ENCODE peak calls at places on chromosomes 2 and 18, in six cellular contexts. U, X, R, W, F and T are unnamed samples.

GRCh38 chr2:100895934-100896685 is 76.2 kb downstream of the NPAS2 start:
- DNase-seq in X (no peak), W (no peak), R (no peak), F (no peak), U (no peak), T (no peak)

GRCh38 chr2:29317077-29317517 is 201.9 kb downstream of the CLIP4 start:
- DNase-seq in U (peak), F (no peak), R (no peak), X (no peak), W (no peak), T (no peak)

GRCh38 chr18:45554070-45554767 is 61.1 kb upstream of the SLC14A2 start:
- DNase-seq in X (no peak), F (no peak), R (no peak), U (no peak), W (no peak), T (no peak)

GRCh38 chr2:134300585-134300984 is 46.7 kb downstream of the MGAT5 start:
- DNase-seq in W (no peak), F (no peak), U (no peak), X (no peak), R (no peak), T (no peak)

GRCh38 chr18:79069792-79070151 is 578 bp downstream of the ATP9B start:
- DNase-seq in X (no peak), W (no peak), U (peak), R (peak), F (no peak), T (no peak)

GRCh38 chr2:12620759-12621158 is 96.0 kb upstream of the TRIB2 start:
- DNase-seq in F (no peak), X (no peak), R (no peak), W (no peak), U (no peak), T (no peak)

GRCh38 chr2:237618449-237618848 is 8.9 kb upstream of the LRRFIP1 start:
- DNase-seq in R (no peak), U (peak), F (no peak), X (no peak), W (no peak), T (no peak)

GRCh38 chr2:70094978-70095832 is 7.9 kb downstream of the PCBP1 start:
- DNase-seq in U (peak), R (peak), F (no peak), W (peak), X (no peak), T (peak)

GRCh38 chr2:237639441-237640220 is 12.2 kb downstream of the LRRFIP1 start:
- DNase-seq in F (no peak), U (no peak), W (no peak), R (no peak), X (no peak), T (no peak)